ENCODE peak calls at places on chromosomes 4 and X, in four cellular contexts. G is A549, J is pancreas, H is fibroblast of the aortic adventitia. E is an unnamed sample.

GRCh38 chr4:48854982-48855381 is 24.1 kb downstream of the OCIAD1 start:
- DNase-seq in J (no peak), G (no peak), H (no peak), E (no peak)

GRCh38 chr4:121535351-121535750 is 154.5 kb upstream of the QRFPR start:
- DNase-seq in J (no peak), H (no peak), G (no peak), E (no peak)

GRCh38 chrX:134999469-134999868 is 8.7 kb downstream of the SMIM10 start:
- DNase-seq in H (peak; percentile 71), G (peak; percentile 22), J (no peak), E (no peak)

GRCh38 chr4:15436515-15436914 is 8.7 kb downstream of the C1QTNF7 start:
- DNase-seq in G (no peak), J (no peak), H (peak; percentile 48), E (no peak)

GRCh38 chrX:17564689-17565409 is 172.4 kb upstream of the SCML1 start:
- DNase-seq in H (peak; percentile 63), J (no peak), G (no peak), E (no peak)

GRCh38 chr4:7362341-7362740 is 72.4 kb downstream of the PSAPL1 start:
- DNase-seq in J (no peak), H (no peak), G (no peak), E (no peak)

GRCh38 chr4:147371661-147372060 is 109.2 kb upstream of the EDNRA start:
- DNase-seq in H (peak; percentile 51), J (no peak), G (no peak), E (no peak)

GRCh38 chrX:110944793-110945466 is 149.3 kb upstream of the CHRDL1 start:
- DNase-seq in J (peak; percentile 64), H (peak; percentile 10), G (no peak), E (no peak)

GRCh38 chrX:103640401-103641155 is 11.8 kb downstream of the TCEAL1 start:
- DNase-seq in H (peak; percentile 30), J (no peak), G (no peak), E (no peak)

GRCh38 chr4:41177016-41177415 is 37.3 kb downstream of the APBB2 start:
- DNase-seq in H (peak; percentile 74), J (no peak), G (no peak), E (no peak)

GRCh38 chr4:136831553-136831952 is 700.7 kb downstream of the PCDH18 start:
- DNase-seq in H (no peak), G (no peak), J (no peak), E (no peak)
- TF ChIP-seq CTCF in H (no peak), G (no peak), J (no peak), E (no peak)

GRCh38 chr4:47852121-47852520 is 14.3 kb upstream of the CORIN start:
- DNase-seq in H (peak; percentile 60), G (no peak), J (no peak), E (no peak)
- TF ChIP-seq CTCF in H (no peak), G (no peak), J (no peak), E (no peak)

GRCh38 chr4:130359537-130359936 is 1263.6 kb downstream of the C4orf33 start:
- DNase-seq in G (no peak), J (no peak), H (peak; percentile 69), E (no peak)
- TF ChIP-seq CTCF in G (peak; percentile 41), J (no peak), H (peak; percentile 54), E (no peak)

GRCh38 chr4:20618010-20618409 is 82.2 kb upstream of the PACRGL start:
- DNase-seq in J (no peak), G (no peak), H (no peak), E (no peak)

GRCh38 chr4:20615492-20616136 is 84.6 kb upstream of the PACRGL start:
- DNase-seq in J (no peak), G (no peak), H (peak; percentile 38), E (no peak)

GRCh38 chr4:20616848-20617247 is 83.4 kb upstream of the PACRGL start:
- DNase-seq in G (no peak), J (no peak), H (no peak), E (no peak)

GRCh38 chr4:20616313-20616712 is 83.9 kb upstream of the PACRGL start:
- DNase-seq in H (no peak), J (no peak), G (no peak), E (no peak)

GRCh38 chr4:20618729-20619128 is 81.5 kb upstream of the PACRGL start:
- DNase-seq in H (no peak), J (no peak), G (no peak), E (no peak)
- TF ChIP-seq CTCF in H (no peak), J (no peak), G (no peak), E (no peak)

GRCh38 chr4:44425614-44426208 is 22.9 kb downstream of the KCTD8 start:
- DNase-seq in H (peak; percentile 1), J (no peak), G (no peak), E (no peak)
- TF ChIP-seq CTCF in H (peak; percentile 36), J (no peak), G (no peak), E (no peak)

GRCh38 chr4:127525585-127525984 is 107.2 kb upstream of the INTU start:
- DNase-seq in G (no peak), J (no peak), H (no peak), E (no peak)
- TF ChIP-seq CTCF in G (no peak), J (no peak), H (no peak), E (no peak)

DNA sequence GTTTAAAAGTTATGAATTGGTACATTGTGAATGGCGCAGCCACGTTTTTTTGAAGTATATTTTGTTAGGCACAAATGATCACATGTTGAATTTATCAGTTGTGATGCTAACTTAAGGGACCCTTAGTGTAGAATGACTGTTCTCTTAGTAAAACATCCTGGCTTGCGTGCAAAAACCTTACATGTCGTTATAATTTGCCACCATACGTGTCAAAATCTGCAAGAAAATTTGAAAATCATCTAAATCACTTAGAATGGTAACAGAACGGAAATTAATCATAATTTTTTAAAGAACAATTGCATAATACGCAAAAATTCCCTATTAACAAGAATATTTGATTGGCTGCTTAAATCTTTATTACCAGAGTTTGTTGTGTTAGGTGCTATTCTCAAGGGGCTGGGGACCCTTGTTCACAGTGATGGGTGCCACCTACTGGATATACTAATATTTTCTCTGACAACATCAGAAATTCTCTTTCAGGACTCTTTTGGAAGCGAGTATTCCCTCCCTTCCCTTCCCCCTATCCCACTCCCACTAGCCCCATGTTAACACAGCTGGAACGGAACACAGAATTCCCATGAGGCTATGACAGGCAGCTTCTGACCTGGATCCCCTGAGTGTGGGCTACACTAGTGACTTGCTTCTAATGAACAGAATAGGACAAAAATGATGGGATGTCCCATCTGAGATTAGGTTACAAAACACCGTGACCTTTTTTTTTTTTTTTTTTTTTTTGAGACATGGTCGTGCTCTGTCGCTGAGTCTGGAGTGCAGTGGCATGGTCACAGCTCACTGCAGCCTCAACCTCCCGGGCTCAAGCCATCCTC is 71.8 kb downstream of the SUPT20HL2 start:
- DNase-seq in G (peak; percentile 48), H (peak; percentile 53), J (peak; percentile 74), E (peak; percentile 5)
- TF ChIP-seq CTCF in G (peak; percentile 60), H (peak; percentile 27), J (no peak), E (peak; percentile 42)

GRCh38 chr4:58247792-58248191 is 1137.6 kb upstream of the IGFBP7 start:
- DNase-seq in G (no peak), J (no peak), H (no peak), E (no peak)
- TF ChIP-seq CTCF in G (peak; percentile 23), J (no peak), H (no peak), E (no peak)